ENCODE peak calls at places on chromosomes 11 and 22, in four cellular contexts. S is progenitor cell of endocrine pancreas; F is OCI-LY7; L is CD8-positive, alpha-beta T cell. M is an unnamed sample.

GRCh38 chr22:21672107-21672629 is 6.4 kb downstream of the PPIL2 start:
- DNase-seq in S (no peak), F (peak; percentile 37), L (no peak), M (no peak)

GRCh38 chr11:9574556-9574805 is 1.0 kb downstream of the WEE1 start:
- DNase-seq in S (no peak), L (peak; percentile 54), F (no peak), M (peak; percentile 42)

GRCh38 chr11:69113646-69114340 is 41.9 kb upstream of the SMIM38 start:
- DNase-seq in F (no peak), S (no peak), L (no peak), M (no peak)

GRCh38 chr22:27512283-27512761 is 289.2 kb downstream of the MN1 start:
- DNase-seq in L (no peak), S (no peak), F (no peak), M (no peak)

GRCh38 chr11:79113099-79113498 is 327.7 kb downstream of the TENM4 start:
- DNase-seq in S (no peak), F (no peak), L (no peak), M (no peak)

GRCh38 chr11:13551834-13552233 is 56.0 kb upstream of the PTH start:
- DNase-seq in F (no peak), L (no peak), S (no peak), M (no peak)

GRCh38 chr11:70862093-70862492 is 390.3 kb downstream of the SHANK2 start:
- DNase-seq in S (no peak), F (no peak), L (no peak), M (no peak)

GRCh38 chr11:116189378-116190170 is 583.2 kb downstream of the BUD13 start:
- DNase-seq in S (no peak), L (no peak), F (no peak), M (no peak)

GRCh38 chr22:38828191-38828590 is 15.6 kb downstream of the NPTXR start:
- DNase-seq in S (no peak), F (no peak), L (no peak), M (no peak)

GRCh38 chr11:117281159-117281558 is 10.0 kb upstream of the BACE1-AS start:
- DNase-seq in S (no peak), L (no peak), F (no peak), M (no peak)

GRCh38 chr11:122637538-122637937 is 18.0 kb upstream of the UBASH3B start:
- DNase-seq in L (no peak), F (peak; percentile 35), S (no peak), M (no peak)

GRCh38 chr11:8286886-8287285 is 23.2 kb upstream of the LMO1 start:
- DNase-seq in L (peak; percentile 17), S (no peak), F (no peak), M (no peak)

GRCh38 chr11:78202733-78203167 is 14.0 kb downstream of the USP35 start:
- DNase-seq in L (peak; percentile 75), S (no peak), F (peak; percentile 52), M (no peak)

GRCh38 chr22:49967333-49968241 is 7.0 kb downstream of the PIM3 start:
- DNase-seq in F (peak; percentile 51), S (peak; percentile 9), L (peak; percentile 49), M (peak; percentile 11)

GRCh38 chr11:102840018-102840417 is 3.4 kb downstream of the MMP3 start:
- DNase-seq in F (no peak), L (no peak), S (no peak), M (no peak)

DNA sequence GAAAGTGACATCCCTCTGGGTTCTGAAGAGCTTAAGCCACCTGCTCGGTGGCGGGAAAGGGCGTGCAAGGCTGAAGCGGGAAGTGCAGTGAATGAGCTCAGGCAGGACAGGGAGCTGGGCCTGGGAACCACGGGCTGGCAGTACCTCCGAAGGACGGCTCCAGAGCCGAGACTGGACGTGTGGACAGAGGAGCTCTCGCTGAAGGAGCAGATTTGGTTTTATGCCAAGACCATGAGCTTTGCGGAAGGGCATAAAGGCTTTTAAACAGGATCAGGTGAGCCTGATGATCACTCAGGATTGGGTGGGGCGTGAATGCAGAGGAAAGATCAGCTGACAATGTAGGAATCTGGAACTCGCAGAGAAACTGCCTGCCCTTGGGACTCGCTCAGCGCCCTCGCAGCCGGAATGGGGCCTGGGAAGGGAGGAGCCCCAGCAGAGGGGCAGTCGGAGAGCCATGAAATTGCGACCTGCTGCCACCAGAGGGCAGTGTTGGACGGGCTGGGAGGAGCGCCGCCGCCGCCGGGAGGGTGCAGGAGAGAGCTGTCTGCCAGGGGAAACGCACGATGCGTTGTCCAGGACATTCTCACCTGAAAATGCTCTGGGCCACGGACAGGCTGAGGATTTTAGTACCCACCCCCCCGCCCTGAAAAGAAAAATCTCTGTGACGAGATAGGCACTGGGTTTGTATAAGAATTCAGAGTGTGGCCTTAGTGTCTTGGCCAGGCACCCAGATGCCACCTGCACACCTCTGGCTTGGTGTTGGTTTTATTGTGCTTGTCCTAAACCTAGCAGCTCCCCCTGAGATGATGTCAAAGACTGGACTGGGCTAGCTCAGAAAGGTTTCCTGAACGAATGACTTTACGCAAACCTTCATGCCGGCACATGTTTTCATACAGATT is 324.4 kb downstream of the NTM start:
- DNase-seq in F (peak; percentile 44), S (peak; percentile 89), L (no peak), M (peak; percentile 95)
- TF ChIP-seq CTCF in F (peak; percentile 77), S (peak; percentile 98), L (peak; percentile 53), M (peak; percentile 100)

DNA sequence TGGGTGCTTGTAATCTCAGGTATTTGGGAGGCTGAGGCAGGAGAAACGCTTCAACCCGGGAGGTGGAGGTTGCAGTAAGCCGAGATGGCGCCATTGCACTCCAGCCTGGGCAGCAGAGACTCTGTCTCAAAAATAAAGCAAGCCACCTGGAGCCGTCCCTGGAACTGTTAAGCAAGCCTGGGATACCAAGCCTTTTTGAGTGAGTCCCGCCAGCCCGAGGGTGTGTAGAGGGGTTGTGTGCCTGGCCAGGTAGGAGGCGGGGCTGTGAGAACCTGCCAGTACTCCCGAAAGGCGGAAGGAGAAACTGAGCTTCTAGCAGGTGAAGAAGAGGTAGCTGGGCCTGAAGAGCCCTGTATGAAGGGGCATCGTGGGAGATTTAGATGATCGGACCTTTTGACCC is 52.4 kb downstream of the TRIOBP start:
- DNase-seq in S (no peak), F (no peak), L (no peak), M (no peak)
- TF ChIP-seq CTCF in S (no peak), F (peak; percentile 24), L (no peak), M (no peak)

GRCh38 chr22:42817556-42817955 is 39.5 kb downstream of the ARFGAP3 start:
- DNase-seq in S (no peak), L (no peak), F (no peak), M (no peak)

GRCh38 chr22:42819412-42820069 is 37.5 kb downstream of the ARFGAP3 start:
- DNase-seq in L (peak; percentile 15), F (no peak), S (no peak), M (no peak)

GRCh38 chr22:42821386-42821785 is 35.7 kb downstream of the ARFGAP3 start:
- DNase-seq in F (no peak), L (no peak), S (no peak), M (no peak)

GRCh38 chr22:42816339-42816738 is 40.7 kb downstream of the ARFGAP3 start:
- DNase-seq in S (no peak), L (peak; percentile 17), F (no peak), M (no peak)

GRCh38 chr22:42820075-42820763 is 36.9 kb downstream of the ARFGAP3 start:
- DNase-seq in S (no peak), L (no peak), F (peak; percentile 80), M (no peak)
- TF ChIP-seq CTCF in S (peak; percentile 62), L (no peak), F (peak; percentile 98), M (peak; percentile 85)

DNA sequence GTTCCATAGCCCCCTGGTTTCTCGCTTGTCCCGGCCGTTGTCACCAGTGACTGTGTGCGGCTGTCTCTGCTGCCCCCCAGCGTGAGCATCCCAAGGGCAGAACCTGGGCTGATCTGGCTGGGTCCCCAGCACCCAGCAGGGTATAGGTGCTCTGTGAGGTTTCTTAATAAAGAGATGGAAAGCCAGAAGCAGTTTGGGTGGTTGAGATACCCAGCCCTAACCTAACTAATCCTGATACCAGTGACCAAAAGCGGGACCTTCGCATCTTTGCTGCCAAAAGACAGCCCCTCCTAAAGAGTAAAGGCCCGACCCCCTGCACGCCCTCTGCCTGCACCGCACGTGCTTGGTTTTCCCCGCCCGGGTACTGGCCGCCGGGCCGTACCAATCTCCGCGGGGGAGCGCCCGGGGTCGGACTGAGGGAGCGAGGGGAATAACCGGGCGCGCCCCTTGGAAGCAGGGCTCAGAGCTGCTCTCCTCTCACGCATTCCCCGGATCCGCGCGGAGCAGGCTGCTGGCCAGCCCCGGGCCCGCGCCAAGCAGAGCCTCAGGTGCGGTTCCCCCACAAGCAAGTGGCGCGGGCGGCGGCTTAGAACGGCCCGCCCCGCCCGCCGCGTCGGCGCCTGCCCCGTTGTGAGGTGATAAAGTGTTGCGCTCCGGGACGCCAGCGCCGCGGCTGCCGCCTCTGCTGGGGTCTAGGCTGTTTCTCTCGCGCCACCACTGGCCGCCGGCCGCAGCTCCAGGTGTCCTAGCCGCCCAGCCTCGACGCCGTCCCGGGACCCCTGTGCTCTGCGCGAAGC is at the start of gene DGAT2:
- DNase-seq in S (peak; percentile 67), F (peak; percentile 90), L (peak; percentile 79), M (peak; percentile 71)
- TF ChIP-seq CTCF in S (peak; percentile 47), F (peak; percentile 90), L (no peak), M (no peak)

GRCh38 chr11:6473481-6474422 is at the start of gene TRIM3:
- DNase-seq in L (peak; percentile 79), F (peak; percentile 81), S (peak; percentile 84), M (peak; percentile 91)
- TF ChIP-seq CTCF in L (no peak), F (no peak), S (peak; percentile 3), M (no peak)

GRCh38 chr11:95469268-95469667 is 238.3 kb upstream of the SESN3 start:
- DNase-seq in S (no peak), F (no peak), L (no peak), M (no peak)
- TF ChIP-seq CTCF in S (no peak), F (no peak), L (no peak), M (no peak)

GRCh38 chr11:75526192-75526541 is 426 bp upstream of the GDPD5 start:
- DNase-seq in S (no peak), F (no peak), L (no peak), M (no peak)
- TF ChIP-seq CTCF in S (no peak), F (no peak), L (no peak), M (no peak)

GRCh38 chr11:62324738-62325556 is 12.3 kb upstream of the ASRGL1 start:
- DNase-seq in L (no peak), F (peak; percentile 53), S (peak; percentile 41), M (peak; percentile 87)
- TF ChIP-seq CTCF in L (peak; percentile 65), F (peak; percentile 83), S (peak; percentile 72), M (peak; percentile 78)

GRCh38 chr22:46036558-46037408 is 59.8 kb upstream of the WNT7B start:
- DNase-seq in S (peak; percentile 9), L (peak; percentile 69), F (peak; percentile 85), M (no peak)
- TF ChIP-seq CTCF in S (no peak), L (peak; percentile 66), F (peak; percentile 85), M (no peak)

GRCh38 chr11:47980907-47981621 is 705 bp downstream of the PTPRJ start:
- DNase-seq in S (peak; percentile 63), L (no peak), F (peak; percentile 67), M (peak; percentile 60)
- TF ChIP-seq CTCF in S (peak; percentile 27), L (no peak), F (peak; percentile 57), M (no peak)